ENCODE peak calls at places on chromosomes 4 and X, in six cellular contexts. L, Z, D, M, I and Y are unnamed samples.

GRCh38 chr4:15765910-15766703 is 12.0 kb upstream of the CD38 start:
- DNase-seq in L (no peak), Z (peak; percentile 28), D (no peak), M (no peak), I (no peak), Y (no peak)

GRCh38 chr4:108345862-108346530 is 177.3 kb upstream of the LEF1 start:
- DNase-seq in L (peak; percentile 94), Z (no peak), D (no peak), M (peak; percentile 36), I (no peak), Y (no peak)

GRCh38 chr4:98143001-98143899 is at the start of gene STPG2:
- DNase-seq in L (peak; percentile 87), Z (peak; percentile 96), D (peak; percentile 80), M (peak; percentile 82), I (peak; percentile 95), Y (peak; percentile 91)

GRCh38 chr4:144595681-144596080 is 50.3 kb upstream of the HHIP start:
- DNase-seq in L (no peak), Z (no peak), D (no peak), M (no peak), I (no peak), Y (no peak)

GRCh38 chr4:38867478-38868054 is at the start of gene FAM114A1:
- DNase-seq in L (peak; percentile 83), Z (peak; percentile 89), D (peak; percentile 50), M (peak; percentile 48), I (peak; percentile 85), Y (peak; percentile 79)

GRCh38 chr4:141132689-141133145 is 552 bp downstream of the RNF150 start:
- DNase-seq in L (peak; percentile 64), Z (peak; percentile 7), D (peak; percentile 63), M (no peak), I (peak; percentile 23), Y (peak; percentile 15)

GRCh38 chrX:125604448-125604847 is 284.8 kb downstream of the TEX13C start:
- DNase-seq in L (no peak), Z (no peak), D (no peak), M (no peak), I (no peak), Y (no peak)

GRCh38 chrX:39418936-39419659 is 617.8 kb downstream of the MID1IP1 start:
- DNase-seq in L (no peak), Z (no peak), D (no peak), M (no peak), I (peak; percentile 22), Y (no peak)

GRCh38 chrX:30967516-30967915 is 78.5 kb upstream of the TAB3 start:
- DNase-seq in L (peak; percentile 24), Z (no peak), D (no peak), M (no peak), I (no peak), Y (no peak)

GRCh38 chr4:184887333-184887732 is 61.6 kb upstream of the ACSL1 start:
- DNase-seq in L (no peak), Z (no peak), D (no peak), M (no peak), I (no peak), Y (no peak)

GRCh38 chr4:56843421-56843899 is 22.0 kb upstream of the SPINK2 start:
- DNase-seq in L (no peak), Z (no peak), D (no peak), M (no peak), I (no peak), Y (no peak)

GRCh38 chr4:122978109-122978508 is 55.7 kb upstream of the NUDT6 start:
- DNase-seq in L (no peak), Z (no peak), D (no peak), M (no peak), I (no peak), Y (no peak)

GRCh38 chr4:55215087-55215486 is 89.7 kb upstream of the KDR start:
- DNase-seq in L (no peak), Z (no peak), D (no peak), M (no peak), I (no peak), Y (no peak)

GRCh38 chr4:108224628-108225053 is 55.9 kb upstream of the LEF1 start:
- DNase-seq in L (peak; percentile 68), Z (no peak), D (no peak), M (no peak), I (peak; percentile 16), Y (no peak)

GRCh38 chr4:139988863-139989765 is 164.9 kb downstream of the MAML3 start:
- DNase-seq in L (peak; percentile 98), Z (no peak), D (no peak), M (peak; percentile 86), I (no peak), Y (peak; percentile 90)

GRCh38 chrX:95071052-95071451 is 1397.0 kb downstream of the FAM133A start:
- DNase-seq in L (no peak), Z (no peak), D (no peak), M (no peak), I (no peak), Y (no peak)
- TF ChIP-seq CTCF in L (no peak), Z (no peak), D (no peak), M (peak; percentile 65), I (no peak), Y (no peak)

GRCh38 chr4:82500106-82500738 is 61.6 kb downstream of the TMEM150C start:
- DNase-seq in L (peak; percentile 51), Z (no peak), D (no peak), M (peak; percentile 40), I (no peak), Y (no peak)

GRCh38 chr4:82496349-82496748 is 65.4 kb downstream of the TMEM150C start:
- DNase-seq in L (no peak), Z (no peak), D (no peak), M (no peak), I (no peak), Y (no peak)

GRCh38 chr4:82499705-82500104 is 62.1 kb downstream of the TMEM150C start:
- DNase-seq in L (no peak), Z (no peak), D (no peak), M (no peak), I (no peak), Y (no peak)

DNA sequence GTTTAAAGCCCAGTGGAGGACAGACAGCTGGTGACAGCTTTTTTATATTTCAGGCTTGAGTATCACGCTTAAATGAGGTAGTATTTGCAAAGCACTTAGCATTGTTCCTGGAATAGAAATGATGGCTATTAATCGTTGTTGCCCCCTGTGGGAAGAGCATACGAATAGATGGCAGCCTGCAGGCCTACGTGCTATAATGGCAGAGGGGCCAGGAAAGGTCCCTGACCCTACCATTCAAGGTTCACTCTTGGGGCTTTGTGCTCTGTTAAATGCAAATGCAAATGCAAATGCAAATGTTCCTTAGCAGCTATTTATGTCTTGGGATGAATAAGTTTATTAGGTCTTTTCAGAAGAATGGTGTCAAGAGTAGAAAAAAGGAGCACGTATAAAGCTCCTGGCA is 61.0 kb downstream of the TMEM150C start:
- DNase-seq in L (no peak), Z (no peak), D (peak; percentile 30), M (no peak), I (no peak), Y (no peak)
- TF ChIP-seq CTCF in L (no peak), Z (no peak), D (no peak), M (no peak), I (no peak), Y (no peak)

DNA sequence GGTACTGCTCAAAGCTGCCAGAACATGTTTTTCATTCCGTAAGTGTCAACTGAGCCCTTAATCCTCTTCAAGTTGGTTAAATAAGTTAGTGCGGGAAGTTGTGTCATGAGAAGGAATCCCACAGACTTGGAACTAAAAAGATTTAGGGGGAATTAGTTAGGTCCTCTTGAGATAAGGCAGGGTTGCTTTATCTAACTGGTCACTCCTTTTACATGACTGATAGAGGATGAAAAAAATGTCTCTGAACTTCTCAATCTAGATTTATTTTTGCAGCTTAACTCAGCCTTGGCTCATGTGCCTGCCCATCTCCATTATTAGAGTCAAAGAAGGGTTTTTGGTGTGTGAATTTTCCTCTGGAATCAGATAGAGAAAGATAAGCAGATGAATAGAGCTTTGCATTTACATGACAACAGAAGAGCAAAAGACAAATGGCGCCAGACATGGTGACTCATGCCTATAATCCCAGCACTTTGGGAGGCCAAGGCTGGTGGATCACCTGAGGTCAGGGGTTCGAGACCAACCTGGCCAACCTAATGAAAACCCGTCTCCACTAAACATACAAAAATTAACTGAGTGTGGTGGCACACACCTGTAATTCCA is 882.9 kb downstream of the RPA4 start:
- DNase-seq in L (peak; percentile 13), Z (no peak), D (no peak), M (no peak), I (no peak), Y (no peak)
- TF ChIP-seq CTCF in L (no peak), Z (no peak), D (no peak), M (no peak), I (no peak), Y (no peak)

DNA sequence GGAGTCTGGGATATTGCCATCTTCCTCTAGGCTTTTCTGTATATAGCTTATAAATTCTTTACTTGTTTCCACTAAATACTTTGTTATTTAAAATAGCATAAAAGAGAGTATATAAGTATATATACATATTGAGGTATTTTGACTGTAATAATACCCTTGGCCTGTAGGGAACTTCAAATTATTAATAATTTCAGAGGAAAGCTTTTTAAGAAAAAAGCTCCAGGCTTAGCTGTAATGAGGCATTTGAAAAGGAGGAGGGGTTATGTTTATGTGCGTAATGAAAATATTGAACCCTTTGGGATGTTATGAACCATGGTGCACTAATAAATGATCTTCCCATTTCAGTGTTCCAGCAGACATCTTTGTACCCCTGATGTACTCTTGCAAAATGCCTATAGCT is 578.1 kb downstream of the RPA4 start:
- DNase-seq in L (no peak), Z (no peak), D (no peak), M (no peak), I (no peak), Y (no peak)
- TF ChIP-seq CTCF in L (no peak), Z (no peak), D (peak; percentile 25), M (no peak), I (no peak), Y (no peak)

GRCh38 chr4:5472166-5472565 is 236.2 kb downstream of the EVC2 start:
- DNase-seq in L (no peak), Z (no peak), D (no peak), M (no peak), I (no peak), Y (no peak)

GRCh38 chr4:5471206-5471605 is 237.2 kb downstream of the EVC2 start:
- DNase-seq in L (no peak), Z (no peak), D (no peak), M (no peak), I (no peak), Y (no peak)

GRCh38 chr4:5469151-5469775 is 239.1 kb downstream of the EVC2 start:
- DNase-seq in L (no peak), Z (no peak), D (no peak), M (no peak), I (no peak), Y (no peak)

GRCh38 chr4:5471691-5472090 is 236.7 kb downstream of the EVC2 start:
- DNase-seq in L (no peak), Z (no peak), D (no peak), M (no peak), I (no peak), Y (no peak)

DNA sequence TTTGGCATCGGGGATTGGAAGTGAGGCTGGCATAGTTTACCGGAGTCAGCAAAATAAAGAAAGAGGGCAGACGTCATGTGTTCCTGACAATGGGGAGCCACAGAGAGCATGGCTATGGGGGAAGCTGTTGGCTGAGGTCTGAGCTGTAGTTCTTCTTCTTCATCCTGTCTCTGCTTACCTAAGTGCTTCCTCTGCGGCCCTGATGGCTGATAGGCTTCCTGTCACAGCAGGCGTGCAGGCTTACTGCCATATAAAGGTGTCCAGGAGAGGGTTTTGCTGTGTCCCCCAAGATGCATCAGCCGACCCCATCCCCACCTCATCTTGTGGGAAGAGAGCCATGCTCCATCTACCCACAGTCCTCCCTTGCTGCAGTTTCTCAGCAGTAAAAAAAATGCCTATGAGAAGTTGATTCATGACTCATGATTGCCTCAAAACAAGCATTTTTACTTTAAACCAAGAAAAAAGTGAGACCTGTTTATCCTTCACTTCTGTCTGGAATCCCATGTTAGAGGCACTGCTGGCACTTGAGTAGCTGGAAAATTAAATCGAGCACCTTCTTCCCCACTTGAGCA is 238.0 kb downstream of the EVC2 start:
- DNase-seq in L (peak; percentile 9), Z (no peak), D (no peak), M (no peak), I (no peak), Y (no peak)
- TF ChIP-seq CTCF in L (no peak), Z (no peak), D (no peak), M (no peak), I (no peak), Y (no peak)